ENCODE peak calls at places on chromosome 12, in five cellular contexts. O is stimulated activated CD4-positive, alpha-beta T cell treated with anti-CD3 and anti-CD28 coated beads, Interleukin-12 subunit alpha, Interleukin-12 subunit beta, amount 100 ng/mL, for 48 hours; F is bronchial epithelial cell; S is occipital lobe; K is mucosa of descending colon. X is an unnamed sample.

GRCh38 chr12:64383675-64384074 is 6.9 kb downstream of the C12orf56 start:
- DNase-seq in O (no peak), S (no peak), F (no peak), K (no peak), X (no peak)

GRCh38 chr12:82505150-82505549 is 146.8 kb downstream of the METTL25 start:
- DNase-seq in O (no peak), S (no peak), F (no peak), K (no peak), X (no peak)

GRCh38 chr12:119942386-119942785 is 46.6 kb upstream of the BICDL1 start:
- DNase-seq in S (no peak), F (no peak), K (no peak), O (no peak), X (no peak)

GRCh38 chr12:109879332-109880048 is 851 bp downstream of the GLTP start:
- DNase-seq in S (no peak), K (no peak), O (no peak), F (peak; percentile 17), X (no peak)

GRCh38 chr12:57133916-57134315 is 5.6 kb downstream of the LRP1 start:
- DNase-seq in O (no peak), K (no peak), F (no peak), S (no peak), X (no peak)

GRCh38 chr12:3123729-3124128 is 46.5 kb downstream of the TSPAN9 start:
- DNase-seq in K (no peak), S (no peak), O (no peak), F (no peak), X (no peak)

GRCh38 chr12:27474344-27474743 is 27.8 kb downstream of the SMCO2 start:
- DNase-seq in K (no peak), F (peak; percentile 74), O (no peak), S (no peak), X (no peak)

GRCh38 chr12:64819816-64820402 is 4.5 kb upstream of the TBC1D30 start:
- DNase-seq in O (no peak), F (no peak), S (no peak), K (no peak), X (no peak)

GRCh38 chr12:59650594-59651229 is 54.9 kb downstream of the SLC16A7 start:
- DNase-seq in O (no peak), S (no peak), F (no peak), K (no peak), X (no peak)

GRCh38 chr12:2384533-2385328 is 331.9 kb downstream of the CACNA1C start:
- DNase-seq in O (no peak), K (no peak), S (no peak), F (no peak), X (no peak)

GRCh38 chr12:11577658-11578260 is 71.7 kb upstream of the ETV6 start:
- DNase-seq in F (peak; percentile 83), S (no peak), O (no peak), K (no peak), X (no peak)

GRCh38 chr12:91931110-91931509 is 214.5 kb downstream of the BTG1 start:
- DNase-seq in F (peak; percentile 92), S (no peak), O (no peak), K (peak; percentile 27), X (no peak)

GRCh38 chr12:49020441-49020840 is 1.9 kb upstream of the PRKAG1 start:
- DNase-seq in F (no peak), K (no peak), S (no peak), O (no peak), X (no peak)

GRCh38 chr12:124520258-124520657 is 47.2 kb downstream of the NCOR2 start:
- DNase-seq in K (peak; percentile 60), F (peak; percentile 82), O (no peak), S (no peak), X (no peak)

GRCh38 chr12:102394200-102394599 is 86.2 kb downstream of the IGF1 start:
- DNase-seq in F (peak; percentile 7), K (no peak), O (no peak), S (no peak), X (no peak)

GRCh38 chr12:77058740-77059139 is 6.6 kb downstream of the E2F7 start:
- DNase-seq in S (no peak), F (no peak), O (no peak), K (no peak), X (no peak)

GRCh38 chr12:79378496-79378895 is 312.3 kb downstream of the PAWR start:
- DNase-seq in F (no peak), S (no peak), O (no peak), K (no peak), X (no peak)

GRCh38 chr12:8482446-8483080 is 26.8 kb downstream of the CLEC6A start:
- DNase-seq in S (no peak), O (no peak), F (no peak), K (no peak), X (no peak)

GRCh38 chr12:15801770-15802393 is 12.7 kb upstream of the EPS8 start:
- DNase-seq in K (no peak), O (no peak), S (no peak), F (peak; percentile 96), X (no peak)

GRCh38 chr12:131896080-131896810 is 1.8 kb downstream of the ULK1 start:
- DNase-seq in S (peak; percentile 80), F (peak; percentile 75), O (peak; percentile 62), K (peak; percentile 94), X (peak; percentile 49)

GRCh38 chr12:10668526-10668925 is 5.3 kb downstream of the STYK1 start:
- DNase-seq in F (peak; percentile 18), K (no peak), S (no peak), O (no peak), X (no peak)

GRCh38 chr12:126389215-126389841 is 1324.1 kb downstream of the AACS start:
- DNase-seq in S (no peak), O (no peak), K (no peak), F (no peak), X (no peak)